ENCODE peak calls at places on chromosomes 6 and 20, in ten cellular contexts. P is CD8-positive, alpha-beta T cell; X is mucosa of descending colon; S is SJCRH30; W is CD8-positive, alpha-beta memory T cell; U is hepatocyte; Y is heart right ventricle; N is neural progenitor cell; R is tibial artery; B is SJSA1. G is an unnamed sample. For H3K4me1, the result is how much of the 10 kb centered on the place peaks cover.

GRCh38 chr6:137494281-137494966 is at the start of gene OLIG3:
- DNase-seq in N (peak), X (no peak), R (no peak), Y (no peak), W (no peak), U (no peak), P (peak), S (no peak), B (no peak), G (no peak)

GRCh38 chr20:7883309-7883708 is 56.9 kb downstream of the HAO1 start:
- DNase-seq in R (no peak), N (no peak), W (no peak), P (no peak), U (no peak), Y (no peak), B (no peak), X (no peak), S (no peak), G (no peak)

GRCh38 chr6:150142304-150142656 is 564 bp upstream of the PPP1R14C start:
- DNase-seq in P (no peak), R (no peak), W (no peak), X (no peak), Y (no peak), S (no peak), U (no peak), N (peak), B (no peak), G (no peak)

GRCh38 chr6:49906511-49906910 is 40.2 kb upstream of the CRISP1 start:
- DNase-seq in N (no peak), S (peak), Y (no peak), U (no peak), R (no peak), P (no peak), X (no peak), W (no peak), B (no peak), G (no peak)

GRCh38 chr6:157159339-157159738 is 164.0 kb downstream of the TMEM242 start:
- DNase-seq in S (no peak), N (no peak), X (no peak), W (no peak), P (no peak), Y (no peak), R (no peak), B (no peak), U (no peak), G (no peak)

GRCh38 chr6:100833972-100834574 is 47.1 kb downstream of the ASCC3 start:
- DNase-seq in Y (no peak), B (peak), U (no peak), R (no peak), S (no peak), X (no peak), P (no peak), N (no peak), W (no peak), G (no peak)

GRCh38 chr20:43590036-43590391 is 723 bp upstream of the IFT52 start:
- DNase-seq in R (no peak), W (no peak), N (peak), P (no peak), Y (peak), X (no peak), B (no peak), S (peak), U (no peak), G (peak)

GRCh38 chr20:11186301-11187008 is 512.7 kb upstream of the JAG1 start:
- DNase-seq in P (no peak), R (no peak), W (no peak), X (no peak), Y (no peak), N (no peak), S (no peak), U (no peak), B (no peak), G (no peak)

GRCh38 chr6:76326866-76327265 is 254.4 kb upstream of the IMPG1 start:
- DNase-seq in P (no peak), U (no peak), X (no peak), Y (no peak), R (no peak), W (no peak), N (no peak), S (no peak), B (no peak), G (no peak)

GRCh38 chr6:149859368-149859767 is 4.8 kb downstream of the LRP11 start:
- DNase-seq in S (no peak), U (peak), R (no peak), X (no peak), N (no peak), P (no peak), W (no peak), B (peak), Y (no peak), G (no peak)

GRCh38 chr6:16731503-16732018 is 29.7 kb downstream of the ATXN1 start:
- DNase-seq in S (no peak), N (no peak), X (no peak), B (no peak), P (peak), Y (no peak), R (no peak), W (peak), U (no peak), G (no peak)

GRCh38 chr20:45111285-45111684 is 3.7 kb downstream of the WFDC5 start:
- DNase-seq in X (no peak), U (no peak), B (no peak), R (no peak), N (no peak), S (no peak), W (no peak), P (no peak), Y (no peak), G (no peak)

GRCh38 chr6:125232466-125232865 is 69.3 kb downstream of the HDDC2 start:
- DNase-seq in S (no peak), P (no peak), X (no peak), Y (no peak), R (no peak), W (no peak), N (no peak), U (no peak), B (no peak), G (no peak)

GRCh38 chr6:39319621-39320369 is 2.7 kb downstream of the KCNK16 start:
- DNase-seq in X (no peak), U (no peak), N (no peak), S (no peak), Y (no peak), B (no peak), R (no peak), P (no peak), W (no peak), G (no peak)

GRCh38 chr6:84515082-84515481 is 249.3 kb downstream of the TBX18 start:
- DNase-seq in W (no peak), Y (no peak), X (no peak), N (no peak), R (no peak), B (peak), U (no peak), S (no peak), P (no peak), G (no peak)

GRCh38 chr20:4074877-4075455 is 59.6 kb upstream of the RNF24 start:
- DNase-seq in S (no peak), W (no peak), U (no peak), P (no peak), X (no peak), B (no peak), R (no peak), Y (no peak), N (no peak), G (no peak)
- H3K4me1 ChIP-seq in S (under half), W (under half), U (under half), P (under half), X (under half), B (under half), R (under half), Y (under half), N (under half), G (under half)

DNA sequence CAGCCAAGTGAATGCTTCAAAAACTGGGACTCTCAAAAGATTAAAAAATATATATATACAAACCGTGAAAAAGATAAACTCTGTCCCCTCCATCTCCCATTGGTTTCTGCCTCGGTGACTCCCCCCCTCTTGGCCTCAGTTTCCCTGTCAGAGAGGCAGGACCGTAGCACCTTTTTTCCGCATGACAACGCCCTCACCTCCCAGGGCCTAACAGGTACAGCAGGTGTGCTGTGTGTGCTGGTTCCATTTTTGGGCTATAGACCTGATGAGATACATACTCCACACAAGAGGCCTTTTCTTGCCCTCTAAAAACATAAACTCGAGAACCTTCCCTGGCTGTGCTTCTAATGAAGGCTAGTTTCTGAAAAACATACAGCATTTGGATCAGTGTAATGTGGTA is 49.5 kb downstream of the GNAS start:
- DNase-seq in Y (no peak), X (no peak), P (no peak), U (no peak), S (no peak), N (no peak), W (no peak), R (no peak), B (no peak), G (no peak)
- H3K4me1 ChIP-seq in Y (half or more), X (under half), P (under half), U (under half), S (under half), N (under half), W (under half), R (under half), B (under half), G (under half)

GRCh38 chr6:14792118-14792955 is 453.5 kb upstream of the JARID2 start:
- DNase-seq in Y (no peak), S (no peak), R (no peak), X (no peak), B (no peak), W (no peak), U (no peak), P (no peak), N (no peak), G (no peak)
- H3K4me1 ChIP-seq in Y (under half), S (under half), R (under half), X (under half), B (under half), W (under half), U (under half), P (under half), N (half or more), G (under half)

GRCh38 chr6:106510090-106510970 is 119.0 kb downstream of the RTN4IP1 start:
- DNase-seq in Y (peak), P (peak), S (no peak), N (peak), B (no peak), W (peak), X (peak), R (peak), U (peak), G (peak)

GRCh38 chr6:106511274-106512047 is 117.8 kb downstream of the RTN4IP1 start:
- DNase-seq in P (peak), Y (no peak), N (peak), U (peak), B (peak), R (peak), W (peak), X (peak), S (no peak), G (no peak)

GRCh38 chr6:106508836-106509235 is 120.5 kb downstream of the RTN4IP1 start:
- DNase-seq in N (no peak), R (no peak), S (no peak), P (no peak), U (no peak), W (no peak), X (no peak), Y (no peak), B (no peak), G (no peak)

GRCh38 chr6:106512048-106512957 is 117.0 kb downstream of the RTN4IP1 start:
- DNase-seq in N (peak), X (peak), U (peak), W (peak), P (peak), R (peak), S (no peak), B (peak), Y (peak), G (peak)

DNA sequence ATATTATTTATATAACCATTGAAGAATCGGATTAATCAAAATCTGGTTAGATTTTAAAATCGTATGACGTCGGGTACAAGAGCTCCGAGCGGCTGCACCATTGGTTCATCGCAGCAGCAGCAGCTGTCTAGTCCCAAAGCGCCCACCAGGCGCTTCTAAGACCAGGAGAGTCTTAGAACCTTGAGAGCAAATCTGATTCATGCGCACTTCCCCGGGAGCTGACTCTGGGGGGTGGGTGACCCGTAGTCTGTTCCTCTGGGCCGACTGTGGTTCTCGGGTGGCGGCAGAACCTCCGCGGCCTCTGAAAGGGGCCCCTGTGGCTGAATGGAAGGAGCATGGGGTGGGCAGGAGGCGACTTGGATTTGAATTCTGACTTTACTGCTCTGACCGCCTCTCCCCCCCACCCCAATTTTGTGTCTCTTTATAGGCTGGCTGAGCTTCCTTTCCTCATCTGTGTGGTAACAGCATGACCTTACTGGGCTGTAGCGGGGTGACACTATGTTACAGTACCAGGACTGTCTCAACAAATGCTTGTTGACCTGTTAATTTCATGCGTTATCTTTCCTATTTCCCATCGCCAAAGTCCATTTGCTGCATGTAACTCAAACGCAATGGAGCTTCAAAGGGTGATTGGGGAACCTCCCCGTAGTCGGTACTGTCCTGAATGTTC is 119.7 kb downstream of the RTN4IP1 start:
- DNase-seq in N (peak), X (no peak), B (no peak), Y (no peak), S (no peak), U (no peak), P (peak), R (no peak), W (no peak), G (no peak)
- H3K4me1 ChIP-seq in N (under half), X (under half), B (under half), Y (under half), S (under half), U (under half), P (under half), R (under half), W (under half), G (under half)

GRCh38 chr6:110332281-110332680 is 25.9 kb downstream of the METTL24 start:
- DNase-seq in Y (no peak), P (no peak), N (no peak), S (no peak), U (no peak), R (no peak), B (no peak), W (no peak), X (no peak), G (no peak)

GRCh38 chr6:110329729-110330436 is 28.3 kb downstream of the METTL24 start:
- DNase-seq in S (no peak), N (no peak), R (no peak), B (peak), U (peak), P (no peak), X (no peak), W (no peak), Y (no peak), G (no peak)

GRCh38 chr6:110329348-110329728 is 28.8 kb downstream of the METTL24 start:
- DNase-seq in P (no peak), U (peak), X (no peak), N (no peak), Y (no peak), S (no peak), R (no peak), W (no peak), B (no peak), G (no peak)

GRCh38 chr6:110331816-110332215 is 26.3 kb downstream of the METTL24 start:
- DNase-seq in U (peak), X (no peak), Y (peak), S (no peak), P (no peak), N (no peak), R (no peak), B (no peak), W (no peak), G (no peak)

GRCh38 chr6:110331383-110331782 is 26.8 kb downstream of the METTL24 start:
- DNase-seq in Y (no peak), N (no peak), P (no peak), B (no peak), X (no peak), R (no peak), W (no peak), U (no peak), S (no peak), G (no peak)
- H3K4me1 ChIP-seq in Y (under half), N (under half), P (under half), B (half or more), X (under half), R (under half), W (under half), U (under half), S (under half), G (under half)

DNA sequence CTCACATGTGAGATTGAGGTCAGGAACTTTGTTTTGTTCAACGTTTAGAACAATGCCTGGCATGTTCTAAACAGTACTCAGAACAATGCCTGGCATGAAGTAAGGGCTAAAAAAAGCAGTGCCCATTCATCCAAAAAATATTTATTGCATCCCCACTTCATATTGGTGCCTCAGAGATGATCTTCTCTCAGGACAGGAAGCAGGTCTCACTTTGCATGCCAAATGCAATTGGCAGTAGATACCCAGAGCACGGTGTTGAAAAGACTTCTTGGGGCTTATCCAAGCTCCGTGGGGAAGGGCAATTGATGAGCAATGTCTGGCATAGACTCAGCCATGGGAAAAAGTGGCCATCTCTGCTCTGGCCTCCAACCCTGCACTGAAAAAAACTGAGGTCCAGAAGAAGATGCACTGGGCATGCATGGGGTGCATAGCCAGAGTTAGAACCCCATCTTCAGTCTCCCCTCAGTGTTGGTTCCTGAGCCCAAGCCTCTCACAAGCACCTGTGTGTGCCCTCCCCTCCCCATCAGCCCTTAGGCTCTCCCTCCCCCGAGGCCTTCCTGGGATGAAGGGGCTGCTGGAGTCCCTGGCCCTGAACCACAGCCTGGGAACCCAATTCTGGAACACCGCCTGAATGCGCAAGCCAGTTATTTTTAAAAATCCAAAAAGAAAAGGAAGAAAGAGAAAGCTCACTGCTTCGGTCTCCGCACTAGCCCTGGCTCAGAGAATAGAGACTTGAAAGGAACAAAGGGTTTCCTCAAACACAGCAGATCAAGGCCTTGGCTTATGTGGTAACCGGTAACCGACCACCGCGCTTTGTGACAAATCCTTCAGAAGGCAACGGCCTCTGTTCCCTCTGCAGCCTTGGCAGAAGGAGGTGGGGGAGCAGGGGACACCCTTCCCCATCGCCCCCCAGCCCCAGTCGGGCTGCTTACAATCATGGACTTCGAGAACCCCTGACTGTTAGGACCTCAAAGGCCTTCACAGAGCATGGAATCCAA is 78.5 kb upstream of the SIRPA start:
- DNase-seq in U (no peak), S (no peak), Y (peak), W (no peak), B (peak), N (peak), R (no peak), P (no peak), X (no peak), G (no peak)
- H3K4me1 ChIP-seq in U (under half), S (under half), Y (half or more), W (under half), B (half or more), N (under half), R (half or more), P (under half), X (under half), G (under half)

DNA sequence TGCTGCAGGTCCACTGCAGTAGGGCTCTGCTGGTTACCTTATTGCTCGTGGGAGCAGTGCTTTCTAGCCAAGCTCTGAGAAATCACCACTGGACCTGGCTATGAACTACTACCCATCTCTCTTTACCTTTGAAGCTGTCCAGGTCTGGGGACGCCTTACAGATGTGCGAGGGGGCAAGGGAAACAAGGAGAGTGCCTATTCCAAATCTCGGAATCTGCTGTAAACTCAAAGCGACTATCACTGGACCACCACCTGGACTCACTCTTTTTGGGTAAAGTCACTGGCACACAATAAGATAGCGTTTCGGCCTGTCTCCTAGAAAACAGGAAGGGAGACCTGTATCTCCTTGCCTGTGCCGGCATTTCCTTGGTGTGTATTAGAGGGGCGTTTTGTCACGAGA is 5.3 kb downstream of the NRN1 start:
- DNase-seq in P (no peak), S (no peak), W (no peak), N (no peak), Y (no peak), R (no peak), U (no peak), X (no peak), B (no peak), G (no peak)
- H3K4me1 ChIP-seq in P (half or more), S (under half), W (half or more), N (half or more), Y (half or more), R (under half), U (under half), X (under half), B (under half), G (under half)

GRCh38 chr20:17646901-17647301 is 35.1 kb downstream of the RRBP1 start:
- DNase-seq in W (no peak), B (no peak), R (no peak), X (peak), S (peak), U (no peak), P (no peak), N (peak), Y (no peak), G (no peak)
- H3K4me1 ChIP-seq in W (under half), B (under half), R (under half), X (half or more), S (under half), U (under half), P (under half), N (under half), Y (half or more), G (under half)